ENCODE peak calls at places on chromosomes 12 and 14, in ten cellular contexts. Q, P, H, W, K, F, T, D, V and G are unnamed samples. For H3K4me1, the result is how much of the 10 kb centered on the place peaks cover.

GRCh38 chr12:70785896-70786295 is 134.6 kb downstream of the PTPRR start:
- DNase-seq in Q (no peak), T (no peak), V (no peak), W (no peak), P (no peak), K (no peak), D (no peak), F (no peak), H (no peak), G (no peak)

GRCh38 chr12:12585115-12585862 is 22.6 kb upstream of the DUSP16 start:
- DNase-seq in Q (no peak), H (peak), T (no peak), K (no peak), W (no peak), D (no peak), V (no peak), P (no peak), F (no peak), G (no peak)

GRCh38 chr14:50668008-50668851 is at the start of gene SAV1:
- DNase-seq in K (peak), P (peak), F (no peak), W (no peak), Q (peak), H (peak), T (peak), V (peak), D (peak), G (peak)

GRCh38 chr12:117875652-117876491 is 92.9 kb downstream of the KSR2 start:
- DNase-seq in K (no peak), V (no peak), H (peak), P (no peak), F (no peak), W (no peak), Q (peak), T (peak), D (peak), G (peak)

GRCh38 chr12:38282886-38283285 is 33.7 kb upstream of the ALG10B start:
- DNase-seq in H (no peak), K (no peak), P (no peak), W (no peak), V (no peak), Q (no peak), D (no peak), T (no peak), F (no peak), G (no peak)

GRCh38 chr14:100018482-100018881 is 46.7 kb upstream of the EVL start:
- DNase-seq in T (no peak), H (no peak), P (no peak), W (no peak), D (no peak), K (no peak), Q (peak), F (no peak), V (no peak), G (no peak)

GRCh38 chr12:51047655-51048540 is at the start of gene LETMD1:
- DNase-seq in K (peak), F (peak), H (peak), W (peak), V (peak), Q (peak), T (peak), P (peak), D (peak), G (peak)

GRCh38 chr12:65335021-65335714 is 56.7 kb downstream of the MSRB3 start:
- DNase-seq in P (no peak), H (peak), Q (peak), F (peak), T (no peak), K (no peak), W (no peak), D (no peak), V (peak), G (no peak)

GRCh38 chr14:21454843-21455550 is 926 bp downstream of the CHD8 start:
- DNase-seq in H (no peak), D (no peak), K (no peak), T (no peak), Q (peak), W (no peak), F (no peak), V (no peak), P (no peak), G (no peak)

GRCh38 chr12:122862872-122863701 is 27.8 kb downstream of the HIP1R start:
- DNase-seq in K (peak), Q (no peak), D (no peak), W (no peak), F (no peak), P (no peak), H (no peak), T (no peak), V (peak), G (peak)

GRCh38 chr12:100699209-100699608 is 95.4 kb upstream of the ANO4 start:
- DNase-seq in Q (no peak), P (no peak), K (no peak), W (no peak), H (no peak), V (no peak), T (no peak), D (no peak), F (no peak), G (no peak)

GRCh38 chr12:122166422-122167327 is 7.3 kb downstream of the IL31 start:
- DNase-seq in P (no peak), T (peak), K (no peak), F (no peak), Q (no peak), H (no peak), D (peak), V (no peak), W (no peak), G (no peak)

GRCh38 chr14:62030387-62030786 is 268.2 kb downstream of the SNAPC1 start:
- DNase-seq in W (no peak), V (no peak), D (no peak), F (no peak), P (no peak), K (no peak), T (no peak), Q (no peak), H (no peak), G (no peak)

GRCh38 chr14:66038214-66038977 is 447.8 kb upstream of the CCDC196 start:
- DNase-seq in V (peak), F (no peak), W (no peak), D (no peak), K (no peak), P (no peak), T (no peak), H (no peak), Q (peak), G (no peak)

GRCh38 chr14:21525995-21526671 is at the start of gene SALL2:
- DNase-seq in V (peak), K (peak), P (peak), T (peak), H (peak), Q (peak), F (peak), D (peak), W (no peak), G (peak)

GRCh38 chr12:2668816-2669215 is 126.0 kb upstream of the FKBP4 start:
- DNase-seq in H (no peak), T (no peak), D (no peak), P (no peak), Q (no peak), V (no peak), W (no peak), F (no peak), K (no peak), G (peak)

GRCh38 chr12:44930972-44931600 is 55.0 kb upstream of the NELL2 start:
- DNase-seq in H (peak), W (no peak), D (no peak), K (no peak), P (peak), V (no peak), T (peak), F (peak), Q (peak), G (no peak)

GRCh38 chr12:22759769-22760674 is 135.1 kb downstream of the ETNK1 start:
- DNase-seq in P (no peak), D (no peak), Q (no peak), H (no peak), V (no peak), T (no peak), K (no peak), F (no peak), W (no peak), G (no peak)

GRCh38 chr14:32345311-32345771 is 16.2 kb downstream of the AKAP6 start:
- DNase-seq in D (no peak), H (peak), F (no peak), Q (peak), T (no peak), K (no peak), V (no peak), P (no peak), W (no peak), G (no peak)

GRCh38 chr12:96210376-96211055 is 16.3 kb downstream of the ELK3 start:
- DNase-seq in P (peak), F (no peak), K (no peak), H (no peak), D (peak), W (no peak), T (no peak), Q (no peak), V (no peak), G (no peak)
- H3K4me1 ChIP-seq in P (half or more), F (under half), K (half or more), H (under half), D (half or more), W (half or more), T (half or more), Q (under half), V (half or more), G (under half)

DNA sequence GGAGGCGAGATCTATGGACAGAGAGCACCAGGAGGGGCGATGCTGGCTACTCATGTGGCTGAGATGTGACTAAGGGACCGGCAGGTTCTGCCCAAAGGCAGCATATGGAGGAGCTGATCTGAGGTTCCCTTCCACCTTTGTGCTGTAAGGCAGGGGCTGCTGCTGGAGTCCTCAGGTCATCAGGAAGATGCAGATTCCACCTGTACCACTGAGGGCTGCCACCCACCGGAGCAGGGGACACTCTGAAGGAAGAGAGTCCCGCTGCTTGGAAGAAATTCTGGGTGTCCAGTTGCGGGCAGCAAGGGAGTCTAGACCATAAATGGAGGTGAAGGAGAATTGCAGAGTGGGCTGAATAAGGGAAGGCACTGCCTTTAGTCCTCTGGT is 55.3 kb downstream of the PLEKHG3 start:
- DNase-seq in V (no peak), K (peak), H (no peak), D (no peak), W (no peak), P (no peak), F (no peak), T (no peak), Q (no peak), G (no peak)
- H3K4me1 ChIP-seq in V (half or more), K (half or more), H (half or more), D (under half), W (half or more), P (under half), F (half or more), T (half or more), Q (half or more), G (under half)

GRCh38 chr12:54160807-54161480 is 27.8 kb downstream of the SMUG1 start:
- DNase-seq in F (no peak), W (no peak), V (no peak), D (no peak), K (no peak), T (no peak), Q (no peak), H (no peak), P (no peak), G (no peak)
- H3K4me1 ChIP-seq in F (under half), W (under half), V (under half), D (under half), K (under half), T (under half), Q (under half), H (under half), P (under half), G (under half)

DNA sequence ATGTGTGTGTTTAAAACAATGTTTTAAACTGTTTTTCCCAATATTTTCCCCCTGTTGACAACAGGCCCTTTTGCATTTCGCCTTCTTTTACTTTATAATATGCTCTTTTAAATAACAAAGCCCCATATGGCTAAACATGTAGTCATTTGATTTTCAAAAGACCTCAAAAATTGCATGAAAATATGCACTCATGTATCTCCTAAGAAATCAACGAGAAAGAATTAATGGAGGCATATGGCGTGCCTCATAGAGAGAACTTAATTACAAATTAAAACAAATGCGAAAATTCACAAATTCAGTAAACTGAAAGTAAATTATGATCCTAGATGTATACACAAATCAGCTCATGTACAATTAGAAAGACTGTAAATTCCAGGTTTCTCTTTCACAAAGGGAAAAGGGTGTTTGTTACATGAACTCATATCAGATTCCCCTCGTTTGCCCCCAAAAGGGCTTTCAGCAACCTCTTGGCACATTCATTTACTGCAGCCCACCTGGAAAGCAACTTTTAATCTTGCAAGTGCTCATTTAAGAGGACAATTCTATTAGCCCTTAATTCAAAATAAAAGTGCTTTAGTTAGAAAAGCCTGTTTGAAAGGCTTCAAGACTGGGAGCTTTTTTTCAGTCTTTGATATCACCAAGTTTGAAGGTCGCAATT is 202.7 kb upstream of the FOXN3 start:
- DNase-seq in P (no peak), T (no peak), V (no peak), Q (no peak), H (no peak), D (no peak), W (no peak), K (no peak), F (no peak), G (no peak)
- H3K4me1 ChIP-seq in P (under half), T (under half), V (under half), Q (under half), H (under half), D (under half), W (under half), K (under half), F (under half), G (under half)

GRCh38 chr12:46472144-46472705 is 99.7 kb upstream of the SLC38A2 start:
- DNase-seq in Q (no peak), T (no peak), V (no peak), K (no peak), P (no peak), W (no peak), H (no peak), D (no peak), F (no peak), G (no peak)

GRCh38 chr12:46472893-46473633 is 100.5 kb upstream of the SLC38A2 start:
- DNase-seq in Q (peak), P (no peak), D (no peak), K (no peak), H (peak), V (no peak), T (no peak), F (no peak), W (no peak), G (no peak)

GRCh38 chr12:46470039-46470627 is 97.6 kb upstream of the SLC38A2 start:
- DNase-seq in H (no peak), K (no peak), D (peak), V (no peak), P (no peak), T (peak), Q (no peak), F (no peak), W (no peak), G (no peak)

GRCh38 chr12:46471404-46471803 is 98.8 kb upstream of the SLC38A2 start:
- DNase-seq in P (no peak), K (no peak), Q (no peak), W (no peak), V (no peak), F (no peak), D (no peak), H (no peak), T (no peak), G (no peak)

DNA sequence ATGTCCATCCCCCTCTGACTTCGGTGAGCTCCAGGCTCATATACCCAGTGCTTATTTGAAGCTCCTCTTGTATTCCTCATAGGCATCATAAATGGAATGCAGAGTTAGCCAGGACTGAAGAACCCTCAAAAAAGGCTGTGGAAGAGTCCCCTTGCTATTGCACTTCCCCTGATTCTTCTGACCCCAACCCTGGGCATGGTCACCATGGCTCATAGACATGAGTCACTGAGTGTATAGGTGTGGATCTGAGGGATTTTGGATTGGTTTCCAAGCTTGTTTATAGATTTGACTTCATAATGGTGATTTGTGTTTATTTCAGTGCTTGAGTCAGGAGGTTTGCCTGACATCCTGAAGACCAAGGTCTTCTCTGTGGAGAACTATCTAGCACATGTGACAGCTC is 98.4 kb upstream of the SLC38A2 start:
- DNase-seq in K (no peak), V (no peak), P (no peak), F (no peak), T (no peak), D (no peak), Q (peak), W (no peak), H (no peak), G (no peak)
- H3K4me1 ChIP-seq in K (half or more), V (under half), P (under half), F (half or more), T (under half), D (under half), Q (under half), W (under half), H (under half), G (under half)

GRCh38 chr12:40587416-40587815 is 104.8 kb upstream of the CNTN1 start:
- DNase-seq in T (no peak), P (no peak), W (no peak), H (no peak), Q (no peak), F (no peak), D (no peak), K (no peak), V (no peak), G (no peak)
- H3K4me1 ChIP-seq in T (under half), P (under half), W (under half), H (under half), Q (under half), F (under half), D (under half), K (under half), V (under half), G (under half)

GRCh38 chr14:89270439-89271227 is 146.4 kb downstream of the FOXN3 start:
- DNase-seq in P (no peak), K (no peak), W (no peak), D (no peak), H (no peak), F (no peak), T (no peak), Q (no peak), V (no peak), G (peak)
- H3K4me1 ChIP-seq in P (under half), K (under half), W (under half), D (under half), H (under half), F (under half), T (under half), Q (under half), V (half or more), G (under half)

GRCh38 chr14:101826359-101826758 is 64.8 kb downstream of the PPP2R5C start:
- DNase-seq in Q (no peak), D (no peak), K (no peak), P (no peak), W (no peak), T (no peak), V (no peak), F (no peak), H (no peak), G (no peak)

GRCh38 chr14:101823511-101824120 is 62.1 kb downstream of the PPP2R5C start:
- DNase-seq in Q (no peak), P (peak), T (peak), W (no peak), K (no peak), V (no peak), F (no peak), H (no peak), D (peak), G (no peak)

GRCh38 chr14:101823081-101823480 is 61.6 kb downstream of the PPP2R5C start:
- DNase-seq in H (no peak), D (no peak), P (no peak), K (no peak), Q (peak), F (no peak), T (peak), V (no peak), W (no peak), G (no peak)

GRCh38 chr14:101825797-101826196 is 64.3 kb downstream of the PPP2R5C start:
- DNase-seq in H (no peak), K (no peak), D (no peak), V (no peak), F (no peak), P (no peak), W (no peak), T (no peak), Q (no peak), G (no peak)

DNA sequence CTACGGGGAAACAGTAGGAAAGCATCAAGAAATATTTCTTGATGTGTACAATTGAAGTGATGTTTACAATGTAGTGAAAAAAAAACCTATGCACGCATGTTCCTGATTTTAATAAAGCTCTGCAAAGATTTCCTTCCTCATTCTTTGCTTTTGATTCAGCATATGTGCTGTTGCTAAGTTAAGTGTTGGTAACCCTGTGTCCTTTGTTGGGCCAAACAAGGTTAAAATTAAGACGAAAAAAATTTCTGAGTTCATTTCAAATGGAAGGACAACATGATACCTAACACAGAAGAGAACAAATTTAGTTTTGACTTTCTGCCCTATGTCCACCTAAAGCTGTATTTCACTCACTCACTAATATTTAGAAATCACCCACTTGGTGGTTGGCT is 62.8 kb downstream of the PPP2R5C start:
- DNase-seq in H (no peak), F (no peak), K (no peak), D (no peak), Q (no peak), V (no peak), P (no peak), T (no peak), W (no peak), G (no peak)
- H3K4me1 ChIP-seq in H (under half), F (under half), K (under half), D (half or more), Q (under half), V (half or more), P (half or more), T (half or more), W (under half), G (under half)

DNA sequence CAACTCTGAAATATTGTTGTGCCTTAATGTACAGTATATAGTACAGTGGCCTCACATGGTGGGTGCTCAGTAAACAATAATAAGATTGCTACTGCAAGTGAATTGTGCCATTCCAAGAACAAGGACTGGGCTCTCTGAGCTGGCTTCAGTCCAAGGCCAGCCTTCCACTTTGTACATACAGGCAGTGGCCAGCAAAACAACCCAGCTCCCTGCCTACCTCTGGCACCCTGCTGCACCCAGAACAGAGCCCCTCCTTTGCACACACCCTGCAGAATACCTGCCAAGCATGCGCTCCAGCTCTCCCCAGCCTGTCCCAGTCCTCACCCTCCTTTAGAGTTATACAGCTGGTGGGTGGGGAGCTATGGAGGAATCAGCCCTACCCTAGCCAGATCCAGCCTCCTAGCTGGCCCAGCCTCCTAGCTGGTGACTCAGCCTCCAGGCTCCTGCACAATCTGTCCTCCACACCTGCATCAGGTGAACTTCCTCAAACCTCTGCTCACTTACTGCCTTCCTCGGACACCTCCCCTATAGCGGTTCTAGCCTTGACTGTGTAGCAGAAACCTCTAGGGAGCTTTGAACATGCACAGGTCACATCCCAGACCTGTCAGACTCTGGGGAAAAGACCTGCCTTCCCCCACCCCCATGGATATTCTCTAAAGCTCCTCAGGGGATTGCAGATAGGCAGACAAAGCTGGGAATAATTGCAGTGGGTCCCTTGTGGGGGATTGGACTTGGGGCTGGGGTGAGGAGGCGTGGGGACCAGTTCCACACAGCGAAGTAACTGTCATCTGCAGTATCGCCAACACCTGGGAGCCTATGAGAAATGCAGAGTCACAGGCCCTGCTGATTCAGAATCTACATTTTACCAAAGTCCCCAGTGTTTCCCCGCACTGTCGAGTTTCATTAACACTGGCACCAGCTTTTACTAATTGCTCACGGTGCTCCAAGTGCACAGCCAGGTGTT is 17.9 kb downstream of the ZDHHC22 start:
- DNase-seq in W (peak), D (no peak), H (no peak), V (peak), Q (no peak), P (no peak), F (no peak), K (peak), T (no peak), G (peak)
- H3K4me1 ChIP-seq in W (under half), D (under half), H (under half), V (under half), Q (under half), P (under half), F (under half), K (under half), T (under half), G (under half)